ENCODE peak calls at places on chromosomes 11 and 22, in five cellular contexts. B is HCT116, U is HepG2, O is H1, G is K562. A is an unnamed sample.

GRCh38 chr11:122167100-122167499 is 51.1 kb upstream of the BLID start:
- DNase-seq in B (peak), U (no peak), O (no peak), G (no peak), A (no peak)

GRCh38 chr11:104343578-104343977 is 179.6 kb upstream of the PDGFD start:
- DNase-seq in B (peak), U (no peak), O (no peak), G (no peak), A (no peak)

GRCh38 chr11:119254239-119254638 is 48.1 kb downstream of the CBL start:
- DNase-seq in B (no peak), U (no peak), O (no peak), G (no peak), A (no peak)

GRCh38 chr22:27995801-27996528 is 76.9 kb upstream of the PITPNB start:
- DNase-seq in B (no peak), U (no peak), O (no peak), G (no peak), A (no peak)

GRCh38 chr11:42770444-42771065 is 541.2 kb upstream of the API5 start:
- DNase-seq in B (no peak), U (peak), O (peak), G (peak), A (no peak)

GRCh38 chr11:12235945-12236743 is 125.8 kb downstream of the MICAL2 start:
- DNase-seq in B (peak), U (peak), O (no peak), G (peak), A (peak)

GRCh38 chr11:61841636-61842332 is 13.7 kb downstream of the FADS2 start:
- DNase-seq in B (no peak), U (no peak), O (no peak), G (peak), A (no peak)

GRCh38 chr11:25899761-25900160 is 432.2 kb upstream of the ANO3 start:
- DNase-seq in B (no peak), U (no peak), O (no peak), G (no peak), A (no peak)

GRCh38 chr11:92332986-92333385 is 108.4 kb downstream of the FAT3 start:
- DNase-seq in B (no peak), U (no peak), O (no peak), G (no peak), A (no peak)

GRCh38 chr11:134500621-134501020 is 88.6 kb upstream of the B3GAT1 start:
- DNase-seq in B (no peak), U (no peak), O (no peak), G (no peak), A (no peak)

GRCh38 chr11:134499990-134500389 is 87.9 kb upstream of the B3GAT1 start:
- DNase-seq in B (no peak), U (no peak), O (no peak), G (no peak), A (no peak)

GRCh38 chr11:134497586-134497985 is 85.5 kb upstream of the B3GAT1 start:
- DNase-seq in B (no peak), U (no peak), O (no peak), G (no peak), A (no peak)

GRCh38 chr11:134501406-134502152 is 89.5 kb upstream of the B3GAT1 start:
- DNase-seq in B (no peak), U (no peak), O (no peak), G (no peak), A (no peak)

DNA sequence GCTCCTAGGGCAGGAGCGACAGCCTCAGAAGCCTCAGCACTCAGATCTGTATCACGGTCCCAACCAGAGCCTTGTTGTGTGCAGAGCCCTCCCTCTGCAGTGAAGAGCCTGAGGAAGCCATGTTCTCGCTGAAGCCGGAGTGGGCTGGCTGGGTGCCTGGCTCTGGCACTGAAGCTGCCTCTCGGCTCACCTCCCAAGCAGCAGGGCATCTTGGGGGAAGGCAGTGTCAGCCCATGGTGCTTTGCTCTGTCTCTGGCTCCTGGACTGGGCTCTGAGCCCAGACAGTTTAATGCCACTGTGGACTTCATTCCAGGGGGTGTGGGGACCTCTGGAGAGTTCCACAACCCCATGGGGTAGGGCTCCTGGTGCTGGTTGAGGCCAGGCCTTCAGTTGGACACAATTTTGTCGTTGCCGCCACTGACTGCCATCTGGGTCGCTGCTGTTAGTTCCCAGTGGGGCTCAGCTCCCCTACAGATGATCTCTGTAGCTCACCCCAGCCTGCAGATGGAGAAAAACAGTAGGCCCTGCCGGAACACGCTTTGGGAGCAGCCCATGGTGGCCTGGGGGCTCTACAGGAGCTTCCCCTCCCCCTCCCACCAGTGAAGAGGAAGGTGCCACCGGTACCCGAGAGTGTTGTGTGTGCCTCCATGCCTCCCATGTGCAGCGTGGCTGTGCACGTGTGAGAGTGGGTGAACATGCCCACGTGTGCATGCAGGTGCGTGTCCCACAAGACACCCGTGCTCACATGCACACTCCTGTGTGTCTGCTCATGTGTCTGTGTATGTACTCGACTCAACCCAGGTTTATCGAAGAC is 86.5 kb upstream of the B3GAT1 start:
- DNase-seq in B (no peak), U (no peak), O (no peak), G (no peak), A (no peak)
- TF ChIP-seq POLR2AphosphoS5 in B (no peak), U (no peak), O (no peak), G (no peak), A (no peak)

GRCh38 chr22:30754521-30754920 is 59.8 kb downstream of the OSBP2 start:
- DNase-seq in B (no peak), U (no peak), O (no peak), G (no peak), A (no peak)

GRCh38 chr22:30752771-30753170 is 58.1 kb downstream of the OSBP2 start:
- DNase-seq in B (no peak), U (no peak), O (no peak), G (no peak), A (no peak)

GRCh38 chr22:30755760-30756124 is 61.1 kb downstream of the OSBP2 start:
- DNase-seq in B (no peak), U (no peak), O (no peak), G (no peak), A (no peak)

GRCh38 chr22:30753701-30754100 is 59.0 kb downstream of the OSBP2 start:
- DNase-seq in B (no peak), U (no peak), O (no peak), G (no peak), A (no peak)

GRCh38 chr22:30754971-30755759 is 60.5 kb downstream of the OSBP2 start:
- DNase-seq in B (peak), U (peak), O (peak), G (peak), A (no peak)
- TF ChIP-seq SRF in B (no peak), U (no peak), O (no peak), G (no peak), A (no peak)

DNA sequence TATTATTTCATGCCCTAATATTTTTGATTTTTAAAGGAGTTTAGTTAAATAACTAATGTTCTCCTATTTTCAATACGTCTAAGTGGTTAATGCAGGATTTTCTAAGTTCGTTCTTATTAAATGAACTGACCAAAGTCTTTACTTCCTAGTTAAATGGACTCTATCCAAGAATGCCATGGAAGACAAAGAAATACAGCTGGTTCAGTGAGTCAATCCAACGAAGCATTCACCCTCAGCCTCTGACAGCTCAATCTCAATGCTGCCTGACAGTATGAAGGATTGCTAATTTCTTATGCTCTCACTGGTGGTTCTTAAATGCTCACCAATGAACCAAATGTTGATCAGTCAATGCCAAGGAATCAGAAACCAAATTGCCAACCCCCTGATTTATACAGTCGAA is 219.4 kb downstream of the CADM1 start:
- DNase-seq in B (no peak), U (no peak), O (no peak), G (no peak), A (no peak)
- TF ChIP-seq POLR2AphosphoS5 in B (no peak), U (no peak), O (no peak), G (no peak), A (no peak)

GRCh38 chr11:66002648-66003225 is 434 bp downstream of the BANF1 start:
- DNase-seq in B (no peak), U (peak), O (no peak), G (no peak), A (no peak)
- TF ChIP-seq SRF in B (no peak), U (no peak), O (no peak), G (no peak), A (no peak)